ENCODE peak calls at places on chromosomes 12 and 14, in ten cellular contexts. O is iPS DF 6.9; V is esophagus squamous epithelium; A is CD8-positive, alpha-beta T cell; Y is prostate gland; S is endothelial cell of umbilical vein; W is mesenchymal stem cell; L is spleen; F is adrenal gland; D is tibial nerve. G is an unnamed sample.
A peak's percentile ranks its signal among the peaks of the same experiment; 100 is the strongest.

GRCh38 chr14:75979071-75979571 is 2.7 kb downstream of the TGFB3 start:
- DNase-seq in O (no peak), V (no peak), A (no peak), Y (no peak), S (no peak), W (peak; percentile 18), L (peak; percentile 77), F (peak; percentile 39), D (peak; percentile 24), G (peak; percentile 36)

GRCh38 chr14:65131176-65131765 is 29.0 kb upstream of the MAX start:
- DNase-seq in O (no peak), V (no peak), A (no peak), Y (peak; percentile 4), S (no peak), W (peak; percentile 38), L (no peak), F (no peak), D (no peak), G (no peak)

GRCh38 chr14:44979740-44980346 is 17.9 kb downstream of the TOGARAM1 start:
- DNase-seq in O (no peak), V (no peak), A (no peak), Y (peak; percentile 59), S (peak; percentile 27), W (no peak), L (no peak), F (peak; percentile 68), D (no peak), G (peak; percentile 25)

GRCh38 chr12:124577986-124578385 is 10.6 kb upstream of the NCOR2 start:
- DNase-seq in O (no peak), V (no peak), A (no peak), Y (peak; percentile 51), S (no peak), W (no peak), L (no peak), F (no peak), D (no peak), G (no peak)

GRCh38 chr12:121970901-121971300 is 50.8 kb upstream of the BCL7A start:
- DNase-seq in O (no peak), V (no peak), A (no peak), Y (no peak), S (no peak), W (no peak), L (no peak), F (peak; percentile 83), D (no peak), G (no peak)

GRCh38 chr12:98260276-98260675 is 255.1 kb upstream of the TMPO start:
- DNase-seq in O (no peak), V (no peak), A (no peak), Y (no peak), S (no peak), W (no peak), L (no peak), F (no peak), D (no peak), G (no peak)

GRCh38 chr12:72075401-72075800 is 136.8 kb downstream of the TPH2 start:
- DNase-seq in O (no peak), V (no peak), A (no peak), Y (no peak), S (no peak), W (no peak), L (no peak), F (no peak), D (no peak), G (no peak)

GRCh38 chr14:31270196-31270772 is 62.7 kb upstream of the HECTD1 start:
- DNase-seq in O (no peak), V (no peak), A (no peak), Y (no peak), S (no peak), W (no peak), L (no peak), F (peak; percentile 26), D (no peak), G (peak; percentile 17)

GRCh38 chr12:68405292-68405900 is 73.2 kb upstream of the MDM1 start:
- DNase-seq in O (no peak), V (no peak), A (no peak), Y (no peak), S (peak; percentile 80), W (no peak), L (no peak), F (peak; percentile 10), D (peak; percentile 27), G (no peak)

GRCh38 chr12:68402422-68402821 is 70.3 kb upstream of the MDM1 start:
- DNase-seq in O (no peak), V (no peak), A (no peak), Y (no peak), S (no peak), W (no peak), L (no peak), F (no peak), D (no peak), G (no peak)

GRCh38 chr12:68403296-68403695 is 71.1 kb upstream of the MDM1 start:
- DNase-seq in O (no peak), V (no peak), A (no peak), Y (no peak), S (no peak), W (no peak), L (no peak), F (no peak), D (no peak), G (no peak)

GRCh38 chr12:68403711-68404110 is 71.5 kb upstream of the MDM1 start:
- DNase-seq in O (no peak), V (no peak), A (no peak), Y (no peak), S (no peak), W (no peak), L (no peak), F (no peak), D (no peak), G (no peak)

DNA sequence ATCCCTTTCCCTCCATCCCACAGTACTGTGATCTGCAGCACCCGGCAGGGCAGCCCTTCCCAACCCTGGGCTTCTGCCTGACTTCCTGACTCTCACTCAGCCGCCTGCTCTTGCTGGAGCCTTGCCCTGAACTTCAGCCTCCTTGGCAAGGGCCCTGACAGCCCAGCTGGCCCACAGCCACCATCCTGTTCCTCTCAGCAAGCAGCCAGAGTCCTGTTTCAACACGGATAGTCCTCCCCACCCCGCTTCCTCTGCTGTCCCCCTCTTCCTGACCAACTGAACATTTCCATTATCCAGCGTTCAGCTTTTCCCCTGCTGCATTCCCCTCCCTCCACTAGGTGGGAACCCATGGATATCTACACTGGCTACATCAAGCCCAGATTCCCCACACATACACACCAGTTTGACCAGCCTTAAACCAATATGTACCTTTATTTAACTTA is 74.0 kb upstream of the MDM1 start:
- DNase-seq in O (no peak), V (peak; percentile 26), A (no peak), Y (peak; percentile 79), S (peak; percentile 96), W (peak; percentile 52), L (peak; percentile 92), F (peak; percentile 96), D (peak; percentile 89), G (peak; percentile 89)
- H3K4me3 ChIP-seq in O (no peak overlapping the region), V (no peak overlapping the region), A (no peak overlapping the region), Y (no peak overlapping the region), S (no peak overlapping the region), W (no peak overlapping the region), L (peak overlapping the region; percentile 3), F (no peak overlapping the region), D (no peak overlapping the region), G (no peak overlapping the region)

GRCh38 chr12:131390408-131391100 is 320.3 kb upstream of the SFSWAP start:
- DNase-seq in O (peak; percentile 37), V (no peak), A (no peak), Y (no peak), S (no peak), W (no peak), L (peak; percentile 46), F (peak; percentile 13), D (no peak), G (no peak)
- H3K27me3 ChIP-seq in O (no peaks in the 10 kb centered on the region), V (no peaks in the 10 kb centered on the region), A (no peaks in the 10 kb centered on the region), Y (peaks cover 6% of the 10 kb centered on the region), S (no peaks in the 10 kb centered on the region), W (peaks cover 32% of the 10 kb centered on the region), L (peaks cover 37% of the 10 kb centered on the region), F (peaks cover 6% of the 10 kb centered on the region), D (no peaks in the 10 kb centered on the region), G (no peaks in the 10 kb centered on the region)

GRCh38 chr12:29782821-29783772 is 645 bp downstream of the TMTC1 start:
- DNase-seq in O (no peak), V (no peak), A (no peak), Y (peak; percentile 16), S (peak; percentile 49), W (peak; percentile 69), L (peak; percentile 87), F (peak; percentile 40), D (peak; percentile 19), G (peak; percentile 10)

GRCh38 chr12:29781176-29781575 is 2.6 kb downstream of the TMTC1 start:
- DNase-seq in O (no peak), V (no peak), A (no peak), Y (no peak), S (no peak), W (peak; percentile 7), L (no peak), F (no peak), D (no peak), G (no peak)

GRCh38 chr12:29782285-29782820 is 1.4 kb downstream of the TMTC1 start:
- DNase-seq in O (no peak), V (no peak), A (no peak), Y (peak; percentile 11), S (peak; percentile 63), W (peak; percentile 67), L (no peak), F (peak; percentile 13), D (peak; percentile 29), G (peak; percentile 7)

GRCh38 chr12:29780084-29780483 is 3.7 kb downstream of the TMTC1 start:
- DNase-seq in O (no peak), V (no peak), A (no peak), Y (no peak), S (no peak), W (no peak), L (no peak), F (no peak), D (no peak), G (no peak)

DNA sequence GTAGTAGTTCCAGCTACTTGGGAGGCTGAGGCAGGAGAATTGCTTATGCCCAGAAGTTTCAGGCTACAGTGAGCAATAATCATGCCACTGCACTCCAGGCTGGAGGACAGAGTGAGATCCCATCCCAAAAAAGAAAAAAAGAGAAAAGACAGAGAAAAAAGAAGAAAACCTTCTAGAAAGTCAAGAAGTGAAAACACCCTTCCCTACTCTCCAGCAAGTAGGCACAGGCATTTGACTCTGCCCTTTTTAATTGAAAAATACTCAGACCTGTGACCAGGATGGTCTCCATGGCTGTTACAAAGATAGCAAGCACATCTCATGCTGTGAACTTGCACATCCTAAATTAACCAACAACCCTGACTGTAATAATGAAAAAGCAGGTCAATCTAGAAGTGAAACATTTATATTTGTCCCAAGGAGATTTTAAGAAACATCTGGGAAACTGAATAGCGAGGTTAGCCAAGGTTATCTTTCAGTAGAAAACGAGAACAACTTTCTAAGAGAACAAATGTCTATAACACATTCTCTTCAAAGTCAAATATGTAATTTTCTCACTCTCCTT is 2.0 kb downstream of the TMTC1 start:
- DNase-seq in O (no peak), V (no peak), A (no peak), Y (no peak), S (no peak), W (peak; percentile 14), L (no peak), F (no peak), D (no peak), G (no peak)
- H3K4me3 ChIP-seq in O (no peak overlapping the region), V (peak overlapping the region; percentile 69), A (no peak overlapping the region), Y (peak overlapping the region; percentile 62), S (no peak overlapping the region), W (no peak overlapping the region), L (peak overlapping the region; percentile 72), F (no peak overlapping the region), D (peak overlapping the region; percentile 48), G (no peak overlapping the region)

GRCh38 chr12:57617942-57618341 is 6.7 kb downstream of the ARHGEF25 start:
- DNase-seq in O (no peak), V (no peak), A (no peak), Y (no peak), S (no peak), W (no peak), L (no peak), F (no peak), D (no peak), G (no peak)

GRCh38 chr12:57620936-57621496 is 9.8 kb downstream of the ARHGEF25 start:
- DNase-seq in O (no peak), V (no peak), A (no peak), Y (no peak), S (no peak), W (peak; percentile 36), L (no peak), F (no peak), D (no peak), G (no peak)

GRCh38 chr12:57618966-57619433 is 7.8 kb downstream of the ARHGEF25 start:
- DNase-seq in O (no peak), V (no peak), A (no peak), Y (no peak), S (no peak), W (no peak), L (no peak), F (no peak), D (no peak), G (no peak)

GRCh38 chr12:57620245-57620935 is 9.2 kb downstream of the ARHGEF25 start:
- DNase-seq in O (no peak), V (no peak), A (no peak), Y (no peak), S (no peak), W (no peak), L (no peak), F (no peak), D (no peak), G (no peak)

DNA sequence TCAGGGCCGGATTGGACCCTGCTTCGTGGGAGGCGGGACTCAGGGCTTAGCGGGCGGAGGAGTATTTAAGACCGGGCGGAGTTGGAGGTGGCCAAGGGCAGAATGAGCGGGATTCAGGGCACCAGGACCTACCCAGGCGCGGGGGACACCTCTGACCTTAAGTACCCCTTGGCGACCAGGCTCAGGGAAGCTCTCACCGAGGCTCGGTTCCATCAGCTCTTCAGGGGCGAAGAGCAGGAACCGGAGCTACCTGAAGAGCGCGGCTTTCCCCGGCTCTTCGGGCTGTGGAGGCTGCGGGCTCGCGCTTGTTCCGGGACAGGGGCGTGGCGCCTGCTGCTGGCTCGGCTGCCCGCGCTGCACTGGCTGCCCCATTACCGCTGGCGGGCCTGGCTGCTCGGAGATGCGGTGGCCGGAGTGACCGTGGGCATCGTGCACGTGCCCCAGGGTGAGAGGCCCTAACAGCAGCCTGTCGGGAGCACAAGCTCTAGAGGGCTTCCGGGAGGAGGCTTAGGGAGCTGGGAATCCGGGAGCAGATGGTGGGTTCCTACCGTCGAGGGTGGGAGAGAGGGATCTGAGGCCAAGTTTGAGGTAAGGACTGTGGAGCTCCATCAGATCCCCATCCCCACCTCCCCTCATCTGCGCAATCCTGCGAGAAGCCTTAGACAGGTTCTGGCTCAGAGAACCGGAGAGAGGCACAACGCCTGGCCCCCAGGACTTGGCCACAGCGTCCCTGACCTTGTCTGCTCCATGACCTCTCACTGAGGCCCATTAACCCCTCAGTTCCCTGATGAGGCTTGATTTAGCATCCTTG is 8.4 kb downstream of the ARHGEF25 start:
- DNase-seq in O (no peak), V (no peak), A (no peak), Y (no peak), S (no peak), W (no peak), L (no peak), F (no peak), D (no peak), G (peak; percentile 53)
- H3K27me3 ChIP-seq in O (peaks cover 69% of the 10 kb centered on the region), V (peaks cover 16% of the 10 kb centered on the region), A (peaks cover 52% of the 10 kb centered on the region), Y (no peaks in the 10 kb centered on the region), S (peaks cover 55% of the 10 kb centered on the region), W (peaks cover 85% of the 10 kb centered on the region), L (peaks cover 88% of the 10 kb centered on the region), F (peaks cover 30% of the 10 kb centered on the region), D (no peaks in the 10 kb centered on the region), G (no peaks in the 10 kb centered on the region)